ENCODE peak calls at places on chromosomes 4 and X, in five cellular contexts. One of them, this sample, is unnamed.

GRCh38 chr4:109015413-109015810 is 252.6 kb upstream of the ETNPPL start:
- DNase-seq in neural crest cell: no peak
- DNase-seq in left cardiac atrium: no peak
- DNase-seq in NCI-H748 treated with DMSO at 0.1 percent for 48 hours: no peak
- DNase-seq in AG04450: no peak
- DNase-seq in this sample: no peak

GRCh38 chr4:118957683-118958082 is 69.0 kb downstream of the SYNPO2 start:
- DNase-seq in neural crest cell: no peak
- DNase-seq in left cardiac atrium: peak; percentile 33
- DNase-seq in NCI-H748 treated with DMSO at 0.1 percent for 48 hours: no peak
- DNase-seq in AG04450: no peak
- DNase-seq in this sample: no peak

GRCh38 chr4:17313194-17313593 is 198.7 kb downstream of the QDPR start:
- DNase-seq in neural crest cell: no peak
- DNase-seq in left cardiac atrium: no peak
- DNase-seq in NCI-H748 treated with DMSO at 0.1 percent for 48 hours: no peak
- DNase-seq in AG04450: no peak
- DNase-seq in this sample: no peak

GRCh38 chr4:109665783-109666455 is 37.3 kb downstream of the CASP6 start:
- DNase-seq in neural crest cell: no peak
- DNase-seq in left cardiac atrium: no peak
- DNase-seq in NCI-H748 treated with DMSO at 0.1 percent for 48 hours: peak; percentile 39
- DNase-seq in AG04450: no peak
- DNase-seq in this sample: no peak

GRCh38 chr4:163484906-163485305 is 9.6 kb upstream of the TMA16 start:
- DNase-seq in neural crest cell: peak; percentile 66
- DNase-seq in left cardiac atrium: peak; percentile 40
- DNase-seq in NCI-H748 treated with DMSO at 0.1 percent for 48 hours: peak; percentile 9
- DNase-seq in AG04450: peak; percentile 11
- DNase-seq in this sample: peak; percentile 3

GRCh38 chrX:45803383-45803921 is 602.8 kb upstream of the DIPK2B start:
- DNase-seq in neural crest cell: no peak
- DNase-seq in left cardiac atrium: no peak
- DNase-seq in NCI-H748 treated with DMSO at 0.1 percent for 48 hours: no peak
- DNase-seq in AG04450: no peak
- DNase-seq in this sample: peak; percentile 58

GRCh38 chrX:132957211-132958085 is 981 bp downstream of the HS6ST2 start:
- DNase-seq in neural crest cell: peak; percentile 56
- DNase-seq in left cardiac atrium: peak; percentile 18
- DNase-seq in NCI-H748 treated with DMSO at 0.1 percent for 48 hours: peak; percentile 8
- DNase-seq in AG04450: no peak
- DNase-seq in this sample: no peak

GRCh38 chrX:26286836-26287235 is 70.9 kb downstream of the MAGEB5 start:
- DNase-seq in neural crest cell: no peak
- DNase-seq in left cardiac atrium: no peak
- DNase-seq in NCI-H748 treated with DMSO at 0.1 percent for 48 hours: no peak
- DNase-seq in AG04450: no peak
- DNase-seq in this sample: no peak

GRCh38 chr4:164621886-164622521 is 131.9 kb upstream of the SMIM31 start:
- DNase-seq in neural crest cell: no peak
- DNase-seq in left cardiac atrium: no peak
- DNase-seq in NCI-H748 treated with DMSO at 0.1 percent for 48 hours: no peak
- DNase-seq in AG04450: no peak
- DNase-seq in this sample: no peak

GRCh38 chr4:162117051-162117450 is 46.7 kb downstream of the FSTL5 start:
- DNase-seq in neural crest cell: no peak
- DNase-seq in left cardiac atrium: no peak
- DNase-seq in NCI-H748 treated with DMSO at 0.1 percent for 48 hours: no peak
- DNase-seq in AG04450: no peak
- DNase-seq in this sample: no peak

GRCh38 chrX:70208479-70208878 is 26.0 kb upstream of the AWAT1 start:
- DNase-seq in neural crest cell: no peak
- DNase-seq in left cardiac atrium: no peak
- DNase-seq in NCI-H748 treated with DMSO at 0.1 percent for 48 hours: peak; percentile 12
- DNase-seq in AG04450: no peak
- DNase-seq in this sample: no peak

GRCh38 chr4:30724217-30724616 is 4.0 kb downstream of the PCDH7 start:
- DNase-seq in neural crest cell: no peak
- DNase-seq in left cardiac atrium: no peak
- DNase-seq in NCI-H748 treated with DMSO at 0.1 percent for 48 hours: no peak
- DNase-seq in AG04450: no peak
- DNase-seq in this sample: no peak

GRCh38 chrX:36867143-36867542 is 141.0 kb upstream of the FAM47C start:
- DNase-seq in neural crest cell: peak; percentile 2
- DNase-seq in left cardiac atrium: no peak
- DNase-seq in NCI-H748 treated with DMSO at 0.1 percent for 48 hours: peak; percentile 28
- DNase-seq in AG04450: no peak
- DNase-seq in this sample: no peak

GRCh38 chrX:53481816-53482485 is 47.8 kb upstream of the HSD17B10 start:
- DNase-seq in neural crest cell: peak; percentile 45
- DNase-seq in left cardiac atrium: peak; percentile 25
- DNase-seq in NCI-H748 treated with DMSO at 0.1 percent for 48 hours: peak; percentile 37
- DNase-seq in AG04450: peak; percentile 21
- DNase-seq in this sample: peak; percentile 28

GRCh38 chr4:37453361-37454262 is 209.1 kb downstream of the NWD2 start:
- DNase-seq in neural crest cell: peak; percentile 57
- DNase-seq in left cardiac atrium: peak; percentile 62
- DNase-seq in NCI-H748 treated with DMSO at 0.1 percent for 48 hours: peak; percentile 58
- DNase-seq in AG04450: no peak
- DNase-seq in this sample: no peak

GRCh38 chr4:113125418-113125817 is 76.0 kb downstream of the ANK2 start:
- DNase-seq in neural crest cell: no peak
- DNase-seq in left cardiac atrium: no peak
- DNase-seq in NCI-H748 treated with DMSO at 0.1 percent for 48 hours: no peak
- DNase-seq in AG04450: no peak
- DNase-seq in this sample: no peak

GRCh38 chrX:47595701-47596655 is 13.7 kb downstream of the TIMP1 start:
- DNase-seq in neural crest cell: no peak
- DNase-seq in left cardiac atrium: no peak
- DNase-seq in NCI-H748 treated with DMSO at 0.1 percent for 48 hours: no peak
- DNase-seq in AG04450: peak; percentile 37
- DNase-seq in this sample: no peak

GRCh38 chr4:150231108-150231770 is 153.0 kb downstream of the DCLK2 start:
- DNase-seq in neural crest cell: no peak
- DNase-seq in left cardiac atrium: no peak
- DNase-seq in NCI-H748 treated with DMSO at 0.1 percent for 48 hours: no peak
- DNase-seq in AG04450: no peak
- DNase-seq in this sample: no peak

GRCh38 chr4:10278071-10278470 is 161.5 kb upstream of the WDR1 start:
- DNase-seq in neural crest cell: no peak
- DNase-seq in left cardiac atrium: no peak
- DNase-seq in NCI-H748 treated with DMSO at 0.1 percent for 48 hours: no peak
- DNase-seq in AG04450: no peak
- DNase-seq in this sample: no peak

GRCh38 chr4:1569461-1570151 is 114.5 kb downstream of the FAM53A start:
- DNase-seq in neural crest cell: no peak
- DNase-seq in left cardiac atrium: peak; percentile 12
- DNase-seq in NCI-H748 treated with DMSO at 0.1 percent for 48 hours: no peak
- DNase-seq in AG04450: no peak
- DNase-seq in this sample: no peak

This sample was measured in AG09319.